ENCODE peak calls at places on chromosome 3, in four cellular contexts. R is AG08396, C is fibroblast of the aortic adventitia, Y is GM19239. X is an unnamed sample.

GRCh38 chr3:140456974-140457373 is 220.9 kb upstream of the TRIM42 start:
- DNase-seq in R (no peak), C (no peak), Y (no peak), X (no peak)

GRCh38 chr3:4060064-4060463 is 243.1 kb upstream of the SETMAR start:
- DNase-seq in R (no peak), C (no peak), Y (no peak), X (no peak)

GRCh38 chr3:126538966-126539365 is 15.0 kb downstream of the CHST13 start:
- DNase-seq in R (no peak), C (no peak), Y (no peak), X (no peak)

GRCh38 chr3:157471051-157471450 is 32.2 kb downstream of the VEPH1 start:
- DNase-seq in R (no peak), C (peak), Y (no peak), X (no peak)

GRCh38 chr3:32963871-32964270 is 12.4 kb downstream of the CCR4 start:
- DNase-seq in R (no peak), C (no peak), Y (no peak), X (no peak)

GRCh38 chr3:109943181-109943580 is 605.8 kb upstream of the DPPA4 start:
- DNase-seq in R (no peak), C (no peak), Y (no peak), X (no peak)

GRCh38 chr3:46829699-46830208 is 33.5 kb downstream of the MYL3 start:
- DNase-seq in R (no peak), C (no peak), Y (peak), X (peak)

GRCh38 chr3:10982782-10983181 is 9.8 kb upstream of the SLC6A1 start:
- DNase-seq in R (no peak), C (no peak), Y (no peak), X (no peak)

GRCh38 chr3:32819086-32819450 is 1.3 kb downstream of the TRIM71 start:
- DNase-seq in R (no peak), C (no peak), Y (no peak), X (no peak)

GRCh38 chr3:2876362-2876761 is 233.8 kb downstream of the IL5RA start:
- DNase-seq in R (no peak), C (no peak), Y (no peak), X (no peak)

GRCh38 chr3:15331606-15332404 is 581 bp downstream of the SH3BP5 start:
- DNase-seq in R (peak), C (peak), Y (no peak), X (no peak)

GRCh38 chr3:119145500-119146167 is at the start of gene TEX55:
- DNase-seq in R (peak), C (peak), Y (peak), X (no peak)

GRCh38 chr3:29279830-29280229 is 1.0 kb upstream of the RBMS3 start:
- DNase-seq in R (peak), C (peak), Y (no peak), X (no peak)

GRCh38 chr3:17995769-17996168 is 253.3 kb upstream of the TBC1D5 start:
- DNase-seq in R (no peak), C (no peak), Y (no peak), X (no peak)

GRCh38 chr3:160005004-160005403 is 16.4 kb downstream of the IL12A start:
- DNase-seq in R (no peak), C (no peak), Y (no peak), X (no peak)

GRCh38 chr3:98513136-98513535 is 9.6 kb downstream of the CLDND1 start:
- DNase-seq in R (no peak), C (peak), Y (no peak), X (no peak)

GRCh38 chr3:18086078-18086477 is 339.1 kb downstream of the SATB1 start:
- DNase-seq in R (no peak), C (no peak), Y (no peak), X (no peak)

GRCh38 chr3:113241292-113242033 is 30.1 kb downstream of the BOC start:
- DNase-seq in R (no peak), C (no peak), Y (no peak), X (no peak)